ENCODE peak calls at places on chromosomes 7 and 10, in four cellular contexts. T is lower lobe of right lung, A is fibroblast of lung, R is stomach. I is an unnamed sample.

GRCh38 chr10:31101123-31101522 is 69.5 kb upstream of the ZNF438 start:
- DNase-seq in A (peak; percentile 94), T (no peak), R (peak; percentile 42), I (no peak)

GRCh38 chr10:99548041-99548530 is 15.3 kb downstream of the NKX2-3 start:
- DNase-seq in A (peak; percentile 32), T (no peak), R (no peak), I (no peak)

GRCh38 chr10:44380829-44381600 is 3.9 kb downstream of the CXCL12 start:
- DNase-seq in R (no peak), T (no peak), A (no peak), I (no peak)

GRCh38 chr7:52154382-52154781 is 837.8 kb upstream of the COBL start:
- DNase-seq in A (no peak), T (no peak), R (no peak), I (no peak)

GRCh38 chr10:97686301-97686961 is 610 bp downstream of the AVPI1 start:
- DNase-seq in T (no peak), A (no peak), R (no peak), I (no peak)

GRCh38 chr10:69939481-69939880 is 113.2 kb upstream of the MACROH2A2 start:
- DNase-seq in T (no peak), A (no peak), R (no peak), I (no peak)

GRCh38 chr10:113754125-113754524 is 2.6 kb downstream of the PLEKHS1 start:
- DNase-seq in A (no peak), T (no peak), R (no peak), I (no peak)

GRCh38 chr7:1940402-1940786 is 270.3 kb downstream of the ELFN1 start:
- DNase-seq in A (peak; percentile 71), T (peak; percentile 90), R (peak; percentile 67), I (peak; percentile 98)

GRCh38 chr7:44639701-44640321 is 33.4 kb downstream of the OGDH start:
- DNase-seq in R (no peak), A (peak; percentile 93), T (no peak), I (no peak)

GRCh38 chr7:307970-308369 is 18.0 kb downstream of the FOXL3 start:
- DNase-seq in A (no peak), R (no peak), T (no peak), I (no peak)

GRCh38 chr10:50325449-50326188 is 74.3 kb upstream of the ASAH2 start:
- DNase-seq in A (peak; percentile 99), T (peak; percentile 58), R (peak; percentile 52), I (no peak)

GRCh38 chr7:155808551-155809331 is 3.5 kb downstream of the SHH start:
- DNase-seq in R (peak; percentile 67), T (peak; percentile 53), A (no peak), I (no peak)

GRCh38 chr7:2093214-2093840 is 139.4 kb downstream of the MAD1L1 start:
- DNase-seq in R (no peak), A (no peak), T (no peak), I (no peak)

GRCh38 chr10:36488579-36488978 is 636.8 kb upstream of the ANKRD30A start:
- DNase-seq in R (no peak), A (no peak), T (no peak), I (no peak)

GRCh38 chr7:27165655-27166474 is 528 bp upstream of the HOXA9 start:
- DNase-seq in R (no peak), A (no peak), T (peak; percentile 43), I (no peak)

GRCh38 chr7:42831051-42831952 is 80.6 kb downstream of the C7orf25 start:
- DNase-seq in T (peak; percentile 49), R (peak; percentile 52), A (peak; percentile 66), I (no peak)

GRCh38 chr10:102113261-102113955 is 6.8 kb downstream of the LDB1 start:
- DNase-seq in R (no peak), T (no peak), A (no peak), I (no peak)

GRCh38 chr7:18257711-18258110 is 230.1 kb upstream of the PRPS1L1 start:
- DNase-seq in A (peak; percentile 48), R (no peak), T (no peak), I (no peak)

GRCh38 chr10:118922226-118922625 is 107.3 kb upstream of the NANOS1 start:
- DNase-seq in R (no peak), T (no peak), A (peak; percentile 5), I (no peak)

GRCh38 chr7:30859940-30860623 is 51.6 kb upstream of the AQP1 start:
- DNase-seq in R (no peak), T (no peak), A (no peak), I (no peak)

GRCh38 chr7:39631736-39632304 is 8.4 kb downstream of the RALA start:
- DNase-seq in T (no peak), A (no peak), R (no peak), I (no peak)

GRCh38 chr10:13969792-13970140 is 361.0 kb downstream of the FRMD4A start:
- DNase-seq in A (no peak), R (no peak), T (no peak), I (no peak)

GRCh38 chr10:118423800-118424479 is 81.8 kb upstream of the FAM204A start:
- DNase-seq in A (peak; percentile 78), T (peak; percentile 88), R (peak; percentile 62), I (peak; percentile 48)

GRCh38 chr10:25388862-25389206 is 214.0 kb downstream of the GPR158 start:
- DNase-seq in R (no peak), T (no peak), A (no peak), I (no peak)

GRCh38 chr7:74612015-74612829 is 45.3 kb upstream of the GTF2I start:
- DNase-seq in T (peak; percentile 61), R (no peak), A (peak; percentile 59), I (no peak)

GRCh38 chr10:366186-366585 is 230.9 kb downstream of the ZMYND11 start:
- DNase-seq in A (no peak), R (no peak), T (no peak), I (no peak)

GRCh38 chr7:110179037-110179436 is 911.9 kb upstream of the LRRN3 start:
- DNase-seq in T (no peak), R (no peak), A (no peak), I (no peak)

GRCh38 chr7:27145167-27145883 is 1.8 kb upstream of the HOXA5 start:
- DNase-seq in A (no peak), T (no peak), R (no peak), I (no peak)

GRCh38 chr7:124752310-124752709 is 13.3 kb downstream of the GPR37 start:
- DNase-seq in A (peak; percentile 71), T (no peak), R (no peak), I (no peak)

GRCh38 chr7:45980973-45981372 is 59.9 kb upstream of the IGFBP3 start:
- DNase-seq in A (peak; percentile 21), T (no peak), R (no peak), I (no peak)

GRCh38 chr7:32893225-32893560 is 1.6 kb upstream of the KBTBD2 start:
- DNase-seq in A (peak; percentile 23), T (no peak), R (no peak), I (no peak)

GRCh38 chr7:32958046-32959025 is 1.1 kb downstream of the FKBP9 start:
- DNase-seq in A (peak; percentile 50), T (peak; percentile 60), R (peak; percentile 54), I (no peak)

GRCh38 chr10:67079126-67079525 is 153.3 kb downstream of the LRRTM3 start:
- DNase-seq in R (peak; percentile 59), A (no peak), T (no peak), I (no peak)

GRCh38 chr7:127885843-127886242 is 145.4 kb downstream of the LRRC4 start:
- DNase-seq in A (peak; percentile 85), R (no peak), T (no peak), I (no peak)

GRCh38 chr10:60742512-60742911 is 35.8 kb upstream of the CDK1 start:
- DNase-seq in T (no peak), A (no peak), R (no peak), I (no peak)

GRCh38 chr7:140646931-140647647 is 6.5 kb upstream of the DENND2A start:
- DNase-seq in T (no peak), R (no peak), A (no peak), I (no peak)

GRCh38 chr10:3867454-3868273 is 82.7 kb upstream of the KLF6 start:
- DNase-seq in T (no peak), A (peak; percentile 25), R (no peak), I (no peak)

GRCh38 chr10:96073722-96074121 is 30.3 kb downstream of the CCNJ start:
- DNase-seq in T (no peak), A (peak; percentile 64), R (no peak), I (no peak)

GRCh38 chr10:76977046-76977445 is 660.6 kb downstream of the KCNMA1 start:
- DNase-seq in A (no peak), T (no peak), R (no peak), I (no peak)

GRCh38 chr10:12344375-12345110 is 4.8 kb upstream of the CAMK1D start:
- DNase-seq in A (no peak), T (no peak), R (no peak), I (no peak)

GRCh38 chr10:83544049-83544448 is 595.3 kb upstream of the GHITM start:
- DNase-seq in R (no peak), A (no peak), T (no peak), I (no peak)
- H3K27ac ChIP-seq in R (no peak overlapping the region), A (no peak overlapping the region), T (no peak overlapping the region), I (no peak overlapping the region)

DNA sequence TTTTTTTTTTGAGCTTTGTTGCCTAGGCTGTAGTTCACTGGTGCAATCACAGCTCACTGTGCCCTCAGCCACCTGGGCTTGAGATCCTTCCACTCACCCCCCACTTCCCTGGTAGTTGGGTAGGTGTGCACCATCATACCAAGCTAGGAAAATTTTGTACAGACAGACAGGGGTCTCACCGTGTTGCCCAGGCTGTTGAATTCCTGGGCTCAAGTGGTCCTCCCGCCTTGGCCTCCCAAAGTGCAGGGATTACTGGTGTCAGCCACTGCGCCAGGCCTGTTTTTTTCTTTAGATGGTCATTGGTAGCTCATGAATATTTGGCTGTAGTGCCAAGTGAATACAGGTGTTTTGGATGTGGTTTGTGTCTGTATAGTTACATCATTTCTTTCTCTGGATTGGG is 7.5 kb downstream of the COMTD1 start:
- DNase-seq in T (no peak), A (no peak), R (peak; percentile 23), I (no peak)
- H3K4me1 ChIP-seq in T (peaks cover 57% of the 10 kb centered on the region), A (peaks cover 23% of the 10 kb centered on the region), R (peaks cover 61% of the 10 kb centered on the region), I (peaks cover 9% of the 10 kb centered on the region)

GRCh38 chr7:100098913-100099312 is 2.3 kb downstream of the MCM7 start:
- DNase-seq in A (no peak), R (no peak), T (no peak), I (no peak)
- H3K36me3 ChIP-seq in A (peaks cover 33% of the 10 kb centered on the region), R (peaks cover 64% of the 10 kb centered on the region), T (peaks cover 68% of the 10 kb centered on the region), I (peaks cover 25% of the 10 kb centered on the region)

GRCh38 chr7:90574820-90575187 is 21.3 kb upstream of the CDK14 start:
- DNase-seq in T (no peak), R (no peak), A (no peak), I (no peak)

GRCh38 chr7:90584420-90584819 is 11.7 kb upstream of the CDK14 start:
- DNase-seq in R (no peak), T (no peak), A (no peak), I (no peak)

GRCh38 chr7:90582164-90582563 is 14.0 kb upstream of the CDK14 start:
- DNase-seq in A (no peak), T (no peak), R (no peak), I (no peak)

GRCh38 chr7:90579181-90579688 is 16.9 kb upstream of the CDK14 start:
- DNase-seq in T (no peak), A (peak; percentile 99), R (no peak), I (no peak)

GRCh38 chr7:90580051-90580450 is 16.1 kb upstream of the CDK14 start:
- DNase-seq in R (no peak), A (peak; percentile 61), T (no peak), I (no peak)
- H3K27ac ChIP-seq in R (no peak overlapping the region), A (no peak overlapping the region), T (no peak overlapping the region), I (no peak overlapping the region)